ENCODE peak calls at places on chromosomes 3 and 15, in ten cellular contexts. H is central memory CD4-positive, alpha-beta T cell; W is adipocyte; J is tibial nerve; A is endodermal cell; N is caudate nucleus; U is GM20000; T is endothelial cell; K is stimulated activated CD4-positive, alpha-beta T cell treated with anti-CD3 and anti-CD28 coated beads, TNF-alpha, amount 100 ng/mL, for 24 hours; D is endothelial cell of umbilical vein. Y is an unnamed sample.

GRCh38 chr3:194267744-194268658 is 83.1 kb downstream of the CPN2 start:
- DNase-seq in H (no peak), W (no peak), J (no peak), A (peak; percentile 44), N (no peak), U (no peak), T (no peak), K (no peak), D (no peak), Y (peak; percentile 51)

GRCh38 chr15:73650387-73651126 is 17.4 kb upstream of the NPTN start:
- DNase-seq in H (no peak), W (peak; percentile 90), J (no peak), A (no peak), N (no peak), U (no peak), T (no peak), K (no peak), D (peak; percentile 39), Y (no peak)

GRCh38 chr15:41832875-41833274 is 5.0 kb downstream of the JMJD7 start:
- DNase-seq in H (no peak), W (no peak), J (no peak), A (no peak), N (no peak), U (no peak), T (no peak), K (no peak), D (no peak), Y (no peak)

GRCh38 chr15:51114437-51115119 is 19.9 kb upstream of the TNFAIP8L3 start:
- DNase-seq in H (no peak), W (peak; percentile 24), J (no peak), A (no peak), N (no peak), U (no peak), T (no peak), K (no peak), D (peak; percentile 49), Y (no peak)

GRCh38 chr15:96578393-96578792 is 247.9 kb downstream of the NR2F2 start:
- DNase-seq in H (no peak), W (no peak), J (no peak), A (no peak), N (no peak), U (no peak), T (no peak), K (no peak), D (no peak), Y (no peak)

GRCh38 chr15:95429345-95429744 is 901.2 kb upstream of the NR2F2 start:
- DNase-seq in H (no peak), W (no peak), J (no peak), A (no peak), N (no peak), U (no peak), T (no peak), K (no peak), D (no peak), Y (peak; percentile 94)

GRCh38 chr3:47343471-47343971 is 37.3 kb upstream of the PTPN23 start:
- DNase-seq in H (no peak), W (no peak), J (no peak), A (no peak), N (no peak), U (no peak), T (no peak), K (no peak), D (no peak), Y (no peak)

GRCh38 chr3:45992133-45992729 is 3.4 kb downstream of the FYCO1 start:
- DNase-seq in H (no peak), W (no peak), J (no peak), A (no peak), N (no peak), U (no peak), T (no peak), K (no peak), D (no peak), Y (no peak)

GRCh38 chr15:77497108-77497737 is 76.5 kb downstream of the HMG20A start:
- DNase-seq in H (no peak), W (peak; percentile 86), J (peak; percentile 24), A (peak; percentile 73), N (peak; percentile 76), U (no peak), T (no peak), K (no peak), D (no peak), Y (peak; percentile 72)

GRCh38 chr3:107894998-107895397 is 195.8 kb downstream of the CD47 start:
- DNase-seq in H (no peak), W (no peak), J (no peak), A (no peak), N (no peak), U (no peak), T (no peak), K (no peak), D (no peak), Y (no peak)

GRCh38 chr3:97795951-97796350 is 25.9 kb upstream of the CRYBG3 start:
- DNase-seq in H (no peak), W (no peak), J (no peak), A (no peak), N (no peak), U (no peak), T (no peak), K (no peak), D (no peak), Y (no peak)

GRCh38 chr3:115388825-115389224 is 234.5 kb upstream of the GAP43 start:
- DNase-seq in H (no peak), W (no peak), J (no peak), A (no peak), N (no peak), U (no peak), T (no peak), K (no peak), D (no peak), Y (no peak)

GRCh38 chr3:193711964-193712598 is 119.1 kb downstream of the OPA1 start:
- DNase-seq in H (no peak), W (no peak), J (no peak), A (no peak), N (no peak), U (no peak), T (no peak), K (no peak), D (no peak), Y (no peak)

GRCh38 chr3:148077318-148077923 is 620.3 kb upstream of the AGTR1 start:
- DNase-seq in H (no peak), W (peak; percentile 72), J (no peak), A (no peak), N (no peak), U (peak; percentile 7), T (no peak), K (no peak), D (peak; percentile 48), Y (no peak)

GRCh38 chr3:121063628-121064027 is 155.6 kb downstream of the STXBP5L start:
- DNase-seq in H (no peak), W (no peak), J (no peak), A (peak; percentile 67), N (no peak), U (no peak), T (no peak), K (no peak), D (no peak), Y (no peak)

GRCh38 chr3:67301556-67301955 is 303.4 kb downstream of the KBTBD8 start:
- DNase-seq in H (no peak), W (no peak), J (no peak), A (no peak), N (no peak), U (no peak), T (no peak), K (no peak), D (no peak), Y (no peak)

GRCh38 chr3:194042947-194043346 is 93.0 kb upstream of the HES1 start:
- DNase-seq in H (no peak), W (peak; percentile 56), J (no peak), A (no peak), N (no peak), U (no peak), T (no peak), K (no peak), D (peak; percentile 37), Y (no peak)

GRCh38 chr3:111823341-111823830 is 35.7 kb upstream of the PHLDB2 start:
- DNase-seq in H (no peak), W (no peak), J (no peak), A (no peak), N (no peak), U (no peak), T (no peak), K (no peak), D (no peak), Y (no peak)

GRCh38 chr15:79400650-79401049 is 31.5 kb upstream of the MINAR1 start:
- DNase-seq in H (no peak), W (no peak), J (no peak), A (no peak), N (no peak), U (no peak), T (no peak), K (no peak), D (no peak), Y (no peak)

GRCh38 chr3:113166719-113167492 is 44.5 kb upstream of the BOC start:
- DNase-seq in H (no peak), W (peak; percentile 90), J (peak; percentile 51), A (peak; percentile 70), N (no peak), U (no peak), T (peak; percentile 10), K (no peak), D (no peak), Y (peak; percentile 95)

GRCh38 chr3:115347737-115348136 is 200.6 kb upstream of the ZBTB20 start:
- DNase-seq in H (no peak), W (no peak), J (no peak), A (no peak), N (no peak), U (no peak), T (no peak), K (no peak), D (peak; percentile 44), Y (peak; percentile 58)

GRCh38 chr3:135055449-135055848 is 260.4 kb downstream of the EPHB1 start:
- DNase-seq in H (no peak), W (no peak), J (no peak), A (no peak), N (no peak), U (no peak), T (no peak), K (no peak), D (no peak), Y (no peak)

GRCh38 chr15:74595271-74595670 is 20.4 kb upstream of the CLK3 start:
- DNase-seq in H (no peak), W (no peak), J (no peak), A (no peak), N (no peak), U (no peak), T (no peak), K (no peak), D (no peak), Y (no peak)

GRCh38 chr3:41290736-41291135 is 91.4 kb downstream of the CTNNB1 start:
- DNase-seq in H (no peak), W (no peak), J (no peak), A (no peak), N (no peak), U (no peak), T (no peak), K (no peak), D (no peak), Y (no peak)

GRCh38 chr3:167166594-167167253 is 213.4 kb downstream of the ZBBX start:
- DNase-seq in H (no peak), W (no peak), J (peak; percentile 15), A (peak; percentile 71), N (no peak), U (no peak), T (no peak), K (no peak), D (no peak), Y (no peak)

GRCh38 chr3:148797822-148798221 is 29.8 kb upstream of the CPB1 start:
- DNase-seq in H (no peak), W (no peak), J (no peak), A (peak; percentile 49), N (no peak), U (no peak), T (no peak), K (no peak), D (no peak), Y (no peak)